ENCODE peak calls at places on chromosomes 16 and 17, in eight cellular contexts. U, D, Q, C, S, W, G and L are unnamed samples.
A peak's percentile ranks its signal among the peaks of the same experiment; 100 is the strongest.

GRCh38 chr17:46143827-46144236 is 49.4 kb downstream of the KANSL1 start:
- DNase-seq in U (no peak), D (no peak), Q (no peak), C (no peak), S (no peak), W (no peak), G (no peak), L (no peak)

GRCh38 chr16:57089406-57089805 is 3.0 kb upstream of the CPNE2 start:
- DNase-seq in U (no peak), D (no peak), Q (no peak), C (no peak), S (no peak), W (no peak), G (no peak), L (no peak)

GRCh38 chr16:75732871-75733270 is 6.6 kb upstream of the CPHXL start:
- DNase-seq in U (no peak), D (no peak), Q (no peak), C (no peak), S (no peak), W (no peak), G (no peak), L (no peak)

GRCh38 chr17:43368740-43369506 is 29.9 kb upstream of the ARL4D start:
- DNase-seq in U (peak; percentile 80), D (peak; percentile 75), Q (peak; percentile 86), C (peak; percentile 91), S (peak; percentile 54), W (peak; percentile 78), G (peak; percentile 89), L (peak; percentile 90)

GRCh38 chr16:10514369-10515055 is 65.9 kb downstream of the EMP2 start:
- DNase-seq in U (peak; percentile 59), D (peak; percentile 60), Q (peak; percentile 85), C (peak; percentile 45), S (no peak), W (no peak), G (peak; percentile 81), L (peak; percentile 86)

GRCh38 chr16:54620197-54620596 is 310.5 kb upstream of the IRX5 start:
- DNase-seq in U (no peak), D (no peak), Q (no peak), C (no peak), S (no peak), W (no peak), G (no peak), L (no peak)

GRCh38 chr17:33284022-33284421 is 9.1 kb downstream of the ASIC2 start:
- DNase-seq in U (peak; percentile 14), D (peak; percentile 64), Q (peak; percentile 89), C (peak; percentile 32), S (peak; percentile 71), W (no peak), G (peak; percentile 83), L (peak; percentile 74)

GRCh38 chr17:72977768-72978417 is 114.6 kb downstream of the SLC39A11 start:
- DNase-seq in U (no peak), D (peak; percentile 54), Q (peak; percentile 50), C (no peak), S (no peak), W (no peak), G (no peak), L (peak; percentile 58)

GRCh38 chr16:53692146-53692545 is 11.5 kb downstream of the RPGRIP1L start:
- DNase-seq in U (no peak), D (no peak), Q (peak; percentile 26), C (no peak), S (no peak), W (no peak), G (peak; percentile 44), L (peak; percentile 45)

GRCh38 chr17:8163978-8164814 is 1.4 kb upstream of the VAMP2 start:
- DNase-seq in U (peak; percentile 90), D (no peak), Q (peak; percentile 59), C (peak; percentile 94), S (no peak), W (no peak), G (no peak), L (no peak)

GRCh38 chr17:67212716-67213417 is 32.1 kb downstream of the HELZ start:
- DNase-seq in U (no peak), D (no peak), Q (peak; percentile 75), C (no peak), S (no peak), W (no peak), G (peak; percentile 58), L (peak; percentile 74)

GRCh38 chr17:229945-230235 is 48.4 kb upstream of the DOC2B start:
- DNase-seq in U (no peak), D (no peak), Q (no peak), C (no peak), S (no peak), W (peak; percentile 23), G (no peak), L (no peak)

GRCh38 chr17:63932008-63932561 is at the start of gene CD79B:
- DNase-seq in U (no peak), D (no peak), Q (no peak), C (no peak), S (no peak), W (no peak), G (no peak), L (no peak)

GRCh38 chr16:89026121-89026612 is 49.2 kb upstream of the CBFA2T3 start:
- DNase-seq in U (no peak), D (no peak), Q (peak; percentile 1), C (no peak), S (peak; percentile 19), W (peak; percentile 3), G (no peak), L (peak; percentile 5)

GRCh38 chr17:35666967-35667552 is 64.4 kb upstream of the RASL10B start:
- DNase-seq in U (no peak), D (peak; percentile 40), Q (no peak), C (no peak), S (no peak), W (no peak), G (no peak), L (peak; percentile 13)

GRCh38 chr16:67773569-67774456 is 32.5 kb downstream of the RANBP10 start:
- DNase-seq in U (peak; percentile 37), D (no peak), Q (peak; percentile 16), C (no peak), S (no peak), W (no peak), G (peak; percentile 85), L (peak; percentile 39)

GRCh38 chr17:29562615-29563014 is 4.2 kb downstream of the ABHD15 start:
- DNase-seq in U (no peak), D (no peak), Q (no peak), C (no peak), S (no peak), W (no peak), G (no peak), L (no peak)

GRCh38 chr16:15403392-15403995 is 7.9 kb downstream of the MPV17L start:
- DNase-seq in U (no peak), D (no peak), Q (no peak), C (no peak), S (peak; percentile 77), W (no peak), G (peak; percentile 23), L (peak; percentile 27)

GRCh38 chr17:75088902-75089417 is 1.2 kb downstream of the SLC16A5 start:
- DNase-seq in U (no peak), D (no peak), Q (no peak), C (no peak), S (no peak), W (no peak), G (no peak), L (peak; percentile 48)

GRCh38 chr17:75738218-75738802 is 17.1 kb downstream of the ITGB4 start:
- DNase-seq in U (no peak), D (peak; percentile 18), Q (no peak), C (no peak), S (no peak), W (no peak), G (peak; percentile 46), L (peak; percentile 17)

GRCh38 chr17:65219124-65219523 is 82.0 kb downstream of the RGS9 start:
- DNase-seq in U (no peak), D (no peak), Q (no peak), C (no peak), S (no peak), W (no peak), G (no peak), L (no peak)
- TF ChIP-seq CTCF in U (no peak), D (peak; percentile 52), Q (peak; percentile 22), C (no peak), S (peak; percentile 34), W (peak; percentile 9), G (peak; percentile 38), L (peak; percentile 59)

DNA sequence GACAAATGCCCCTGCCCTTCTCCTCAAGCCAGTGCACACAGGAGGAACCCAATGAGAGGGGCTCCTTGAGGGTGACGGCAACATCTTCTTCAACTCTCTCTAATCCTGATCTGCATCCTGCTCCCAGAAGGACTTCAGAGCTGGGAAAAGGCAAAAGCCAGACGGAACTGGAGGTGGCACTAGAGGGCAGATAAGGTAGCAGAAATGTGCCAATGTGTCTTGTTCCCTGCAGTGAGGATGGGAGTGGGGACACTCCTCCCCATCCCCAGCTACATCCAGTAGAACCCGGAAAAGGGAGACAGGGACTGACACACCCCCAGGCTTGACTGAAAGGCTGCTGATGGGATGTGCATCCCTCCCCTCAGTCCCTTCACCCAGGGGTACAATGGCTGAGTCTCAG is 28.5 kb downstream of the SRCIN1 start:
- DNase-seq in U (no peak), D (no peak), Q (no peak), C (no peak), S (no peak), W (no peak), G (no peak), L (no peak)
- TF ChIP-seq CTCF in U (no peak), D (no peak), Q (no peak), C (no peak), S (no peak), W (no peak), G (no peak), L (no peak)

DNA sequence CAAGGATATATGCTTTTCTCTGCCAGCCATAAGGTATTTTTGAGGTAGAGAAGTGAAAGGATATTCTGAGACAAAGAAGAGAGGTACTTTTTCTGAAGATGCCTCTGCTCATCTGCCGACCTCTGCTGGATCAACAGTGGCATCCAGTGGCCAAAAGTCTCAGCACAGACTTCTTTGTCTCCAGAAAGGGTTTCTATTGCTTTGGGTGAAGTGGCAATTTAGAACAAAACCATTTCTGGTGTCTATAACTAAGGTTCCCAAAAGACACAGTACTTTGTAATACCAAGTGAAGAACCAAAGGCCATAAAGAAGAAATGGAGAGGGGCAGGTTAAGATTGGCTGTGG is 155.2 kb upstream of the C17orf78 start:
- DNase-seq in U (no peak), D (peak; percentile 47), Q (peak; percentile 46), C (no peak), S (no peak), W (no peak), G (peak; percentile 50), L (peak; percentile 75)
- TF ChIP-seq CTCF in U (no peak), D (peak; percentile 71), Q (peak; percentile 67), C (no peak), S (peak; percentile 55), W (peak; percentile 38), G (peak; percentile 56), L (peak; percentile 84)

DNA sequence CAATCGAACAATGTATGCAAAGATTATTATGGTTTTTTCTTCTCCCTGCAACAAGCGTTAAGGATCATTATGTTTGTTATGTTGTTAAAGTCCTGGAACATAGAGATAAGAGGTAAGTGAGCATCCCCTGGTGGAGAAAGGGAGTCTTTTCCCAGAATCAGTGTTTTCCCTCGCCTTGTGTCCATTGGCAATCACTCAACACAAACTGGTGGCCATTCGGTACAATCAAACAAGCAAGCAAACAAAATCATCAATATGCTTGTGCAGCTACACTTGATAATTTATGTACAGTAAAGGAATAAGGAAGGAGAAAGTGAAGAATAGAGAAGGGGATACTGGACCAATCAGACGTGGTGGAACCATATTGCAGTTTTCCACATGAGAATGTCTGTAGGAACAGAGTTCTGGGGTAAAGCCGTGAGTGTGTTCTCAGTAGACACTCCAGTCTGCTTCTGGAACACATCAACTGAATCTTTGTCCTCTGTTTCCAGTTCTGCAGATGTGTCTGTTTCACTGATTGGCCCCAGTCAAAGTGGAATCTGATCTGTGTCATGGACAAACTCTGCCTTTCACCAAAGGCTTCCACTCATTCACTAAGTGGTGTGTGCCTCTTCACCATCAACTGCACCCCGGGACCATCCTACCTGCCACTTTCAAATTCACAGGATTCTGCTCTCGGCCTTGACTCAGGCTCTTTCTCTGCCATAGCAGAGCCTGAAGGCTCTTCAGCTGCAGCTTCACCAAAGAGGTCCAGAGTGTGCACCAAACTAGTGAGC is 169.5 kb downstream of the AHSP start:
- DNase-seq in U (no peak), D (peak; percentile 24), Q (peak; percentile 43), C (no peak), S (no peak), W (no peak), G (peak; percentile 64), L (peak; percentile 81)
- TF ChIP-seq CTCF in U (no peak), D (peak; percentile 61), Q (peak; percentile 64), C (peak; percentile 7), S (peak; percentile 81), W (peak; percentile 89), G (peak; percentile 72), L (peak; percentile 86)